ENCODE peak calls at places on chromosomes 7 and 10, in nine cellular contexts. One of them, this sample, is unnamed.

GRCh38 chr10:5165738-5166137 is 19.2 kb downstream of the AKR1C8 start:
- DNase-seq in adrenal gland: no peak
- DNase-seq in transverse colon: no peak
- DNase-seq in spleen: no peak
- DNase-seq in uterus: no peak
- DNase-seq in IMR-90: peak
- DNase-seq in tibial nerve: no peak
- DNase-seq in suprapubic skin: no peak
- DNase-seq in K562: peak
- DNase-seq in this sample: no peak

GRCh38 chr10:118914626-118915025 is 114.9 kb upstream of the NANOS1 start:
- DNase-seq in transverse colon: no peak
- DNase-seq in spleen: no peak
- DNase-seq in uterus: no peak
- DNase-seq in tibial nerve: no peak
- DNase-seq in suprapubic skin: no peak
- DNase-seq in adrenal gland: no peak
- DNase-seq in K562: no peak
- DNase-seq in IMR-90: no peak
- DNase-seq in this sample: no peak

GRCh38 chr7:128884561-128885369 is 22.1 kb downstream of the ATP6V1F start:
- DNase-seq in IMR-90: no peak
- DNase-seq in tibial nerve: no peak
- DNase-seq in spleen: peak
- DNase-seq in suprapubic skin: no peak
- DNase-seq in adrenal gland: no peak
- DNase-seq in uterus: no peak
- DNase-seq in transverse colon: no peak
- DNase-seq in K562: no peak
- DNase-seq in this sample: no peak

GRCh38 chr10:112887968-112888367 is 62.1 kb upstream of the TCF7L2 start:
- DNase-seq in K562: no peak
- DNase-seq in transverse colon: no peak
- DNase-seq in tibial nerve: no peak
- DNase-seq in uterus: no peak
- DNase-seq in IMR-90: no peak
- DNase-seq in suprapubic skin: no peak
- DNase-seq in spleen: no peak
- DNase-seq in adrenal gland: no peak
- DNase-seq in this sample: no peak

GRCh38 chr7:116776610-116777289 is 85.6 kb upstream of the CAPZA2 start:
- DNase-seq in transverse colon: no peak
- DNase-seq in adrenal gland: no peak
- DNase-seq in suprapubic skin: no peak
- DNase-seq in tibial nerve: no peak
- DNase-seq in K562: no peak
- DNase-seq in spleen: no peak
- DNase-seq in IMR-90: peak
- DNase-seq in uterus: no peak
- DNase-seq in this sample: no peak

GRCh38 chr7:69782917-69783684 is 184.8 kb downstream of the AUTS2 start:
- DNase-seq in spleen: no peak
- DNase-seq in K562: no peak
- DNase-seq in IMR-90: no peak
- DNase-seq in transverse colon: peak
- DNase-seq in adrenal gland: peak
- DNase-seq in tibial nerve: peak
- DNase-seq in suprapubic skin: no peak
- DNase-seq in uterus: peak
- DNase-seq in this sample: peak

GRCh38 chr10:75974080-75974479 is 542.7 kb downstream of the LRMDA start:
- DNase-seq in transverse colon: no peak
- DNase-seq in tibial nerve: no peak
- DNase-seq in uterus: no peak
- DNase-seq in K562: no peak
- DNase-seq in adrenal gland: no peak
- DNase-seq in IMR-90: no peak
- DNase-seq in suprapubic skin: no peak
- DNase-seq in spleen: no peak
- DNase-seq in this sample: no peak

GRCh38 chr7:93921607-93922446 is at the start of gene GNG11:
- DNase-seq in spleen: peak
- DNase-seq in transverse colon: peak
- DNase-seq in uterus: peak
- DNase-seq in K562: no peak
- DNase-seq in adrenal gland: peak
- DNase-seq in tibial nerve: peak
- DNase-seq in suprapubic skin: peak
- DNase-seq in IMR-90: peak
- DNase-seq in this sample: peak

GRCh38 chr7:102842284-102842683 is 70.5 kb upstream of the LRRC17 start:
- DNase-seq in spleen: no peak
- DNase-seq in K562: no peak
- DNase-seq in transverse colon: no peak
- DNase-seq in adrenal gland: no peak
- DNase-seq in uterus: no peak
- DNase-seq in IMR-90: no peak
- DNase-seq in suprapubic skin: no peak
- DNase-seq in tibial nerve: no peak
- DNase-seq in this sample: no peak

GRCh38 chr7:45890902-45891461 is 2.7 kb downstream of the IGFBP1 start:
- DNase-seq in IMR-90: peak
- DNase-seq in suprapubic skin: no peak
- DNase-seq in transverse colon: no peak
- DNase-seq in spleen: no peak
- DNase-seq in K562: peak
- DNase-seq in adrenal gland: no peak
- DNase-seq in uterus: no peak
- DNase-seq in tibial nerve: no peak
- DNase-seq in this sample: no peak

GRCh38 chr7:107016312-107016711 is 28.2 kb upstream of the PRKAR2B start:
- DNase-seq in transverse colon: no peak
- DNase-seq in adrenal gland: no peak
- DNase-seq in tibial nerve: no peak
- DNase-seq in K562: no peak
- DNase-seq in suprapubic skin: no peak
- DNase-seq in spleen: no peak
- DNase-seq in IMR-90: no peak
- DNase-seq in uterus: no peak
- DNase-seq in this sample: no peak

GRCh38 chr7:93301736-93302135 is 69.6 kb downstream of the VPS50 start:
- DNase-seq in K562: no peak
- DNase-seq in tibial nerve: no peak
- DNase-seq in spleen: no peak
- DNase-seq in adrenal gland: no peak
- DNase-seq in IMR-90: no peak
- DNase-seq in transverse colon: no peak
- DNase-seq in suprapubic skin: no peak
- DNase-seq in uterus: no peak
- DNase-seq in this sample: no peak

GRCh38 chr7:47132471-47132870 is 449.4 kb downstream of the TNS3 start:
- DNase-seq in tibial nerve: no peak
- DNase-seq in adrenal gland: no peak
- DNase-seq in IMR-90: peak
- DNase-seq in transverse colon: no peak
- DNase-seq in K562: no peak
- DNase-seq in spleen: no peak
- DNase-seq in uterus: no peak
- DNase-seq in suprapubic skin: no peak
- DNase-seq in this sample: no peak

GRCh38 chr7:84906889-84907288 is 280.0 kb downstream of the SEMA3D start:
- DNase-seq in adrenal gland: no peak
- DNase-seq in suprapubic skin: no peak
- DNase-seq in K562: no peak
- DNase-seq in uterus: no peak
- DNase-seq in spleen: no peak
- DNase-seq in tibial nerve: no peak
- DNase-seq in transverse colon: no peak
- DNase-seq in IMR-90: no peak
- DNase-seq in this sample: no peak

GRCh38 chr7:20896996-20897395 is 110.3 kb upstream of the SP8 start:
- DNase-seq in K562: no peak
- DNase-seq in spleen: no peak
- DNase-seq in adrenal gland: no peak
- DNase-seq in uterus: no peak
- DNase-seq in tibial nerve: no peak
- DNase-seq in IMR-90: no peak
- DNase-seq in suprapubic skin: no peak
- DNase-seq in transverse colon: no peak
- DNase-seq in this sample: no peak

DNA sequence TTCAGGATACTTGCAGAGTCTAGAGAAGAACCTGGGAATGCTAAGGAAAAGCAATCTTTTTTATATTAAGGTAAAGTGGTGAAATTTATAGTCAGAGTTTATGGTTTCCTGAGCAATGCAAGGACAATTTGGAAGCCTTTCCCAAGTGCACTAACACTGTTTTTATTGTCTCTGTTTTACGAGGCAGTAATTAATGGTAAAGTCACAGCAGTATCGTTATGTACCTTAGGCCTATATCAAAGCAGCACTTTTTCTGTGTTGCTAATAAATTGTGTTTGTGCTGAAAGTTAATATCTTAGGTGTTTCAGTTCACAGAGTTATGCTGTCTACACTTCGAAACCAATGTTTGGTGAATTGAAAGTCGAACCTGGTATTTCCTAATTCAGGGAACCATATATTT is 19.2 kb downstream of the OIT3 start:
- DNase-seq in spleen: no peak
- DNase-seq in tibial nerve: no peak
- DNase-seq in adrenal gland: no peak
- DNase-seq in transverse colon: no peak
- DNase-seq in suprapubic skin: no peak
- DNase-seq in uterus: no peak
- DNase-seq in IMR-90: no peak
- DNase-seq in K562: no peak
- DNase-seq in this sample: no peak
- TF ChIP-seq POLR2A in spleen: no peak
- TF ChIP-seq POLR2A in tibial nerve: no peak
- TF ChIP-seq POLR2A in adrenal gland: no peak
- TF ChIP-seq POLR2A in transverse colon: no peak
- TF ChIP-seq POLR2A in suprapubic skin: no peak
- TF ChIP-seq POLR2A in uterus: no peak
- TF ChIP-seq POLR2A in IMR-90: no peak
- TF ChIP-seq POLR2A in K562: no peak
- TF ChIP-seq POLR2A in this sample: no peak

GRCh38 chr10:132667613-132668394 is 118.1 kb downstream of the NKX6-2 start:
- DNase-seq in IMR-90: peak
- DNase-seq in uterus: no peak
- DNase-seq in K562: no peak
- DNase-seq in transverse colon: no peak
- DNase-seq in tibial nerve: no peak
- DNase-seq in suprapubic skin: no peak
- DNase-seq in spleen: peak
- DNase-seq in adrenal gland: no peak
- DNase-seq in this sample: no peak

GRCh38 chr10:132674311-132674710 is 111.6 kb downstream of the NKX6-2 start:
- DNase-seq in suprapubic skin: peak
- DNase-seq in adrenal gland: peak
- DNase-seq in tibial nerve: no peak
- DNase-seq in K562: no peak
- DNase-seq in uterus: no peak
- DNase-seq in IMR-90: no peak
- DNase-seq in transverse colon: no peak
- DNase-seq in spleen: peak
- DNase-seq in this sample: no peak

GRCh38 chr10:132670546-132670945 is 115.4 kb downstream of the NKX6-2 start:
- DNase-seq in tibial nerve: no peak
- DNase-seq in uterus: no peak
- DNase-seq in IMR-90: no peak
- DNase-seq in suprapubic skin: no peak
- DNase-seq in transverse colon: no peak
- DNase-seq in K562: no peak
- DNase-seq in adrenal gland: peak
- DNase-seq in spleen: no peak
- DNase-seq in this sample: no peak

GRCh38 chr10:132669208-132669861 is 116.6 kb downstream of the NKX6-2 start:
- DNase-seq in spleen: peak
- DNase-seq in K562: no peak
- DNase-seq in suprapubic skin: peak
- DNase-seq in uterus: no peak
- DNase-seq in transverse colon: no peak
- DNase-seq in IMR-90: no peak
- DNase-seq in tibial nerve: no peak
- DNase-seq in adrenal gland: no peak
- DNase-seq in this sample: no peak

GRCh38 chr10:132671171-132672154 is 114.5 kb downstream of the NKX6-2 start:
- DNase-seq in tibial nerve: no peak
- DNase-seq in K562: peak
- DNase-seq in uterus: no peak
- DNase-seq in suprapubic skin: peak
- DNase-seq in adrenal gland: peak
- DNase-seq in spleen: peak
- DNase-seq in transverse colon: no peak
- DNase-seq in IMR-90: no peak
- DNase-seq in this sample: no peak
- H3K27ac ChIP-seq in tibial nerve: no peak
- H3K27ac ChIP-seq in K562: no peak
- H3K27ac ChIP-seq in uterus: no peak
- H3K27ac ChIP-seq in suprapubic skin: no peak
- H3K27ac ChIP-seq in adrenal gland: no peak
- H3K27ac ChIP-seq in spleen: no peak
- H3K27ac ChIP-seq in transverse colon: no peak
- H3K27ac ChIP-seq in IMR-90: no peak
- H3K27ac ChIP-seq in this sample: no peak

GRCh38 chr7:87263537-87263936 is 44.0 kb upstream of the TMEM243 start:
- DNase-seq in K562: no peak
- DNase-seq in spleen: no peak
- DNase-seq in uterus: no peak
- DNase-seq in suprapubic skin: no peak
- DNase-seq in tibial nerve: no peak
- DNase-seq in IMR-90: no peak
- DNase-seq in transverse colon: no peak
- DNase-seq in adrenal gland: no peak
- DNase-seq in this sample: no peak

GRCh38 chr7:87267239-87267900 is 47.8 kb upstream of the TMEM243 start:
- DNase-seq in adrenal gland: no peak
- DNase-seq in suprapubic skin: no peak
- DNase-seq in K562: no peak
- DNase-seq in tibial nerve: no peak
- DNase-seq in IMR-90: no peak
- DNase-seq in spleen: no peak
- DNase-seq in transverse colon: no peak
- DNase-seq in uterus: no peak
- DNase-seq in this sample: no peak
- H3K4me3 ChIP-seq in adrenal gland: no peak
- H3K4me3 ChIP-seq in suprapubic skin: no peak
- H3K4me3 ChIP-seq in K562: no peak
- H3K4me3 ChIP-seq in tibial nerve: no peak
- H3K4me3 ChIP-seq in IMR-90: no peak
- H3K4me3 ChIP-seq in spleen: no peak
- H3K4me3 ChIP-seq in transverse colon: no peak
- H3K4me3 ChIP-seq in uterus: no peak
- H3K4me3 ChIP-seq in this sample: no peak

DNA sequence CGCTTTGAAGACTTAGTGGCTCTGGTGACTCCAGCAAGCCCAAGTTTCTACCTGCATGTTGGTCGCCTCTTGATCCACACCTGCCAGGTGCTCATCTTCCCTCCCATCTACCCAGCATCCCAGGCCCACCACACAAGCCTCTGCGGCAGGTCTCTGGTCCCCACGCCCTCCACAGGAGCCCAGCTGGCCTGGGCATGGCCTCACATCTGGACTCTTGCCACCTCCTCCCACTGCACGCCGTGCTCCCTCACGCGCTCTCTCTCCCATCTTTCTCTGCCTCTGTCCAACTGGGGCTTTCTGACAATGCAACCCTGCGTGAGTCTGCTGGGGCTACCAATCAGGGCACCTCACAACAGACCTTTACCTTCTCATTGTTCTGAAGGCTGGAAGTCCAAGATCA is 50.2 kb upstream of the FGFR2 start:
- DNase-seq in adrenal gland: no peak
- DNase-seq in suprapubic skin: no peak
- DNase-seq in tibial nerve: no peak
- DNase-seq in IMR-90: no peak
- DNase-seq in K562: no peak
- DNase-seq in uterus: no peak
- DNase-seq in transverse colon: no peak
- DNase-seq in spleen: peak
- DNase-seq in this sample: no peak
- TF ChIP-seq POLR2A in adrenal gland: no peak
- TF ChIP-seq POLR2A in suprapubic skin: no peak
- TF ChIP-seq POLR2A in tibial nerve: no peak
- TF ChIP-seq POLR2A in IMR-90: no peak
- TF ChIP-seq POLR2A in K562: no peak
- TF ChIP-seq POLR2A in uterus: no peak
- TF ChIP-seq POLR2A in transverse colon: no peak
- TF ChIP-seq POLR2A in spleen: no peak
- TF ChIP-seq POLR2A in this sample: no peak

This sample was measured in prostate gland.